ENCODE peak calls at places on chromosomes 6 and 20, in four cellular contexts. C, B, A and I are unnamed samples.

GRCh38 chr6:87118054-87118453 is 23.1 kb upstream of the CGA start:
- DNase-seq in C (peak), B (no peak), A (no peak), I (no peak)

GRCh38 chr6:107737397-107737793 is 86.7 kb downstream of the SCML4 start:
- DNase-seq in B (no peak), A (no peak), C (no peak), I (no peak)

GRCh38 chr6:152380351-152380767 is 256.8 kb downstream of the SYNE1 start:
- DNase-seq in A (no peak), B (no peak), C (peak), I (peak)

GRCh38 chr6:14074723-14075503 is 42.7 kb upstream of the CD83 start:
- DNase-seq in C (peak), A (peak), B (no peak), I (no peak)

GRCh38 chr20:53738039-53738944 is 144.7 kb upstream of the ZNF217 start:
- DNase-seq in C (peak), A (peak), B (no peak), I (peak)

GRCh38 chr6:170208651-170209353 is 82.1 kb downstream of the DLL1 start:
- DNase-seq in A (no peak), C (no peak), B (no peak), I (no peak)

GRCh38 chr6:149190228-149190831 is 127.2 kb upstream of the TAB2 start:
- DNase-seq in A (no peak), B (no peak), C (peak), I (peak)

GRCh38 chr6:169752074-169752623 is 727 bp downstream of the ERMARD start:
- DNase-seq in C (no peak), B (no peak), A (no peak), I (no peak)

GRCh38 chr6:125952764-125953501 is 3.6 kb upstream of the HINT3 start:
- DNase-seq in C (peak), B (no peak), A (no peak), I (peak)

GRCh38 chr20:16548073-16548672 is 25.1 kb downstream of the KIF16B start:
- DNase-seq in A (no peak), C (no peak), B (no peak), I (no peak)

GRCh38 chr6:89413006-89413400 is 930 bp upstream of the RRAGD start:
- DNase-seq in A (no peak), C (no peak), B (no peak), I (no peak)

GRCh38 chr6:134420638-134421181 is 102.8 kb upstream of the SGK1 start:
- DNase-seq in C (peak), B (no peak), A (no peak), I (no peak)
- TF ChIP-seq POLR2A in C (no peak), B (no peak), A (no peak), I (no peak)

DNA sequence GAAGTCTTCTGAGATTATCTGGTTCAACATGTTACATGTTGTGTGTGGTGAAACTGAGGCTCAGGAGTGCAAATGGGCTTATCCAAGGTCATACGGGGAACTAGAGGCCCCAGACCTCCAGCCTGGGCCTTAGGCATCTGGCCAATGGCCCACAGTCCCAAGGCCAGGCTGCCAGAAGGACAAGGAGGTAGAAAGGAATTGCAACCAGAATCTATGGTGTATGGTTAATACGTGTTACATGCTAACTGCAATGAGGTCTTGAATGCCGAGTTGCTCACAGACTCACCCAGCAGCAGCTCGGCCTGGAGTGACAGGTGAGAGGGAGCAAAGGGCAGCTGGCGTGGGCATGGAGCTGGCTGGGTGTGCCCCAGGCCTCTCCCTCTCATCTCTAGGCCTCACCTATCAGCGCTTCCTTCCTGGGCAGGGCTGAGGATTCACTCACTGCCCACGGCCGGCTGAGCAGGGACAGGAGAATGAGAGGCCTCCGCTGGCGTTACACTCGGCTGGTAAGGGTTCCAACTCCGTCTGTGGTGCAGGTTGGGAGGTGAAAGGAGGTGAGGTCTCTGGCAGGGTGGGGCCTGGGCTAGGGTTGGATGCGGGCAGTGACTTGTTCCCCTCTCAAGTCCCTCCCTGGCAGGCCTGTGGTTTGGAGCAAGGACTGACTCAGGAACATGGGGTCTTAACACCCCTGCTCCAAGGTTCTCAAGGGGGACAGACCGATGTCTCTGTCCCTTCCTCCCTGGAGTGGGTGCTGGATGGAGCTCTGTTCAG is at the start of gene TLDC2:
- DNase-seq in C (no peak), B (no peak), A (no peak), I (no peak)
- TF ChIP-seq POLR2A in C (no peak), B (no peak), A (no peak), I (no peak)

GRCh38 chr20:59004763-59005522 is 2.1 kb downstream of the CTSZ start:
- DNase-seq in A (no peak), B (peak), C (no peak), I (peak)

GRCh38 chr20:59005523-59006166 is 1.4 kb downstream of the CTSZ start:
- DNase-seq in B (no peak), C (no peak), A (no peak), I (no peak)

GRCh38 chr20:59007758-59008511 is 881 bp upstream of the CTSZ start:
- DNase-seq in A (no peak), C (no peak), B (peak), I (peak)

GRCh38 chr20:59006864-59007757 is at the start of gene CTSZ:
- DNase-seq in A (peak), B (peak), C (no peak), I (peak)

GRCh38 chr20:59006167-59006863 is 739 bp downstream of the CTSZ start:
- DNase-seq in C (no peak), A (peak), B (no peak), I (peak)
- TF ChIP-seq POLR2A in C (no peak), A (no peak), B (no peak), I (no peak)

DNA sequence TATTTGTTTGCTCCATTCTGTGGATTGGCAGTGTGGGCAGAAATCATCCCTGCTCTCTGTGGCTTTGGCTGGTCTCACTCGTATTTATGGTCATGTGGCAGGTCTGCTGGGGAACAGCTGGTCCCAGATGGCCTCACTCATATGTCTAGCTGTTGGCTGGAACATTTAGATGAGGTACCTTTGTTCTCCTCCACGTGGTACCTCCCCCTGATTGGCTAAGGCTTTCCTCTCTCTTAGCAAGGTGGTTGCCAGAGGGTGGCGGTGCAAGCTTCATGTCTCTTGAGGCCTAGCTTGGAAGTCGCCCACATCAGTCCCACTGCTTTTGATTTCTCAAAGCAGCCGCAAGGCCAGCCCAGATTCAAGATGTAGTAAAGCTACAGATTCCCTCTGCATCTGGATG is 348.5 kb upstream of the BTBD3 start:
- DNase-seq in B (no peak), A (no peak), C (no peak), I (no peak)
- TF ChIP-seq POLR2A in B (no peak), A (no peak), C (no peak), I (no peak)

GRCh38 chr20:62227977-62228958 is 8.2 kb upstream of the HRH3 start:
- DNase-seq in B (no peak), C (no peak), A (no peak), I (no peak)
- TF ChIP-seq POLR2A in B (no peak), C (no peak), A (no peak), I (no peak)

GRCh38 chr20:62800314-62801259 is 4.0 kb upstream of the OGFR start:
- DNase-seq in A (no peak), C (no peak), B (no peak), I (no peak)
- TF ChIP-seq POLR2A in A (no peak), C (no peak), B (no peak), I (no peak)

GRCh38 chr20:17682103-17682888 is at the start of gene RRBP1:
- DNase-seq in B (peak), C (peak), A (peak), I (peak)
- TF ChIP-seq POLR2A in B (peak), C (peak), A (peak), I (peak)

GRCh38 chr6:144095134-144096002 is at the start of gene SF3B5:
- DNase-seq in C (peak), A (peak), B (peak), I (peak)
- TF ChIP-seq POLR2A in C (peak), A (peak), B (peak), I (peak)